ENCODE peak calls at places on chromosomes 7 and 10, in eight cellular contexts. W, E, M, H, T, P, N and U are unnamed samples.
A peak's percentile ranks its signal among the peaks of the same experiment; 100 is the strongest.

GRCh38 chr10:37854606-37855005 is 2.8 kb downstream of the ZNF248 start:
- DNase-seq in M (no peak), H (peak; percentile 64), P (no peak), N (no peak), E (no peak), T (no peak), W (no peak), U (no peak)

GRCh38 chr7:112205348-112206237 is 606 bp downstream of the DOCK4 start:
- DNase-seq in N (peak; percentile 64), M (peak; percentile 71), E (peak; percentile 71), T (peak; percentile 78), P (no peak), H (peak; percentile 67), W (peak; percentile 65), U (peak; percentile 78)

GRCh38 chr7:5766321-5766761 is 15.1 kb downstream of the RNF216 start:
- DNase-seq in E (no peak), W (no peak), H (peak; percentile 54), M (no peak), T (peak; percentile 21), N (no peak), P (no peak), U (peak; percentile 52)

GRCh38 chr10:102311025-102311420 is 65.7 kb downstream of the GBF1 start:
- DNase-seq in T (no peak), E (no peak), P (no peak), H (no peak), W (peak; percentile 28), M (no peak), N (no peak), U (peak; percentile 33)

GRCh38 chr10:33145451-33146188 is 187.6 kb upstream of the ITGB1 start:
- DNase-seq in P (no peak), M (no peak), E (no peak), H (no peak), N (no peak), T (peak; percentile 47), W (peak; percentile 64), U (no peak)

GRCh38 chr7:116598278-116598677 is 73.4 kb downstream of the CAV1 start:
- DNase-seq in M (no peak), P (no peak), W (no peak), E (no peak), T (no peak), N (no peak), H (no peak), U (no peak)

GRCh38 chr7:151608031-151608551 is 88.4 kb upstream of the RHEB start:
- DNase-seq in T (no peak), P (no peak), E (peak; percentile 73), M (no peak), H (no peak), N (no peak), W (peak; percentile 73), U (no peak)

GRCh38 chr7:151586531-151587270 is 67.0 kb upstream of the RHEB start:
- DNase-seq in W (no peak), H (no peak), T (no peak), N (no peak), P (no peak), E (no peak), M (no peak), U (no peak)

GRCh38 chr7:150351587-150352194 is 10.3 kb upstream of the RARRES2 start:
- DNase-seq in W (no peak), N (no peak), H (no peak), P (no peak), E (no peak), M (no peak), T (no peak), U (peak; percentile 41)

GRCh38 chr7:21642422-21642821 is 99.6 kb downstream of the DNAH11 start:
- DNase-seq in T (peak; percentile 19), E (no peak), P (no peak), H (no peak), N (no peak), M (no peak), W (no peak), U (peak; percentile 7)

GRCh38 chr7:138887085-138887705 is 89.2 kb upstream of the ATP6V0A4 start:
- DNase-seq in P (no peak), T (no peak), M (no peak), W (no peak), N (no peak), H (no peak), E (no peak), U (no peak)

GRCh38 chr7:39978252-39978934 is 28.3 kb downstream of the CDK13 start:
- DNase-seq in W (no peak), N (no peak), T (no peak), P (no peak), E (no peak), M (no peak), H (no peak), U (no peak)

GRCh38 chr7:22640269-22640668 is 86.7 kb upstream of the IL6 start:
- DNase-seq in W (no peak), M (no peak), H (no peak), N (no peak), T (no peak), E (no peak), P (no peak), U (no peak)

GRCh38 chr10:21943633-21944265 is 59.8 kb downstream of the DNAJC1 start:
- DNase-seq in N (no peak), P (no peak), W (no peak), H (no peak), M (no peak), T (peak; percentile 54), E (no peak), U (peak; percentile 89)

GRCh38 chr10:79440281-79440680 is 5.1 kb downstream of the ZCCHC24 start:
- DNase-seq in T (no peak), N (no peak), W (no peak), H (no peak), M (peak; percentile 7), P (no peak), E (no peak), U (no peak)
- H3K4me3 ChIP-seq in T (no peak overlapping the region), N (no peak overlapping the region), W (no peak overlapping the region), H (no peak overlapping the region), M (no peak overlapping the region), P (no peak overlapping the region), E (no peak overlapping the region), U (no peak overlapping the region)

DNA sequence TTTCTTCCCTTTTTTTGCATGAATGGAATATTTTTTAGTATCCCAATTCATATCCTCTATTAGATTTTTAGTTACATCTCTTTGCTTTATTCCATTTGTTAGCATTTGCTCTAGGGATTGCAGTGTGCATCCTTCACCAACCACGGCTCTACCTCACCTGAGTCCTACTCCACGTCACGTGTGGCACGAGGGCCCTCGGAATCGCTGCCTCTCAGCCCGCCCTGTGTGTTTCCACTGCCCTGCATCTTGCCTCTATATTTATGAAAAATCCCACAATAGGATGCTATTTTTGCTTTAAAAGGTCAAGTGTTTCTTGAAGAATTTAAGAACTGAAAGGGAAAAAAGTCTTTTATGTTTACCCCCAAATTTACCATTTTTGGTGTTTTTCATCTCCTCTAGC is 41.0 kb downstream of the CFAP46 start:
- DNase-seq in T (no peak), H (no peak), M (no peak), P (no peak), N (no peak), W (no peak), E (no peak), U (no peak)
- TF ChIP-seq CTCF in T (no peak), H (no peak), M (no peak), P (no peak), N (no peak), W (no peak), E (no peak), U (no peak)

DNA sequence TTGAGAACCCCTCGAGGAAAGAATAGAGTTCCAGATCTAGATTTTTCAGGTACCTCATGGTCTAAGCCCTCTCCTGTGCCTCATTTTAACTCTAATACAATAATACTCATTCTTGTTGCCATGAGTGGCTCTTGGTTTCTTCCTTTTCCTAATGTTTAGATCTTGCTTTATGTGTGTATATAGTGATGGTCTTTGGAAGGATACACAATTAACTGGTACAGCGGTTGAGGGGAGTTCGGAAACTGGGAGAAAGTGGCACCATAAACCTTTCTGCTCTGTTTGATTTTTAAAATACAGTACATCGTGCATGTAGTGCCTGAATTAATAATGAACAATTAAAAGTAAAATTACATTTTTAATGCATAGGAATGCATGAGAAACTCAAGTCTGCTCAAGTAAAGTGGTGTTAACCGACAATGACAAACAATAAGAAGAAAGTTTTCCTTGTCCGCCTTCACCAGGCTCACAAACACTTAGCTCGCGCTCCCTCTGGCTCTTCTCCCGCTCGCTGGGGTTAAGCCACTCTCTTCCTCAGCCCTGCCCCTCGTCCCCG is 386 bp upstream of the EIF4EBP2 start:
- DNase-seq in N (no peak), T (no peak), P (no peak), E (no peak), H (no peak), M (no peak), W (no peak), U (no peak)
- H3K4me3 ChIP-seq in N (peak overlapping the region; percentile 98), T (peak overlapping the region; percentile 94), P (peak overlapping the region; percentile 80), E (peak overlapping the region; percentile 22), H (peak overlapping the region; percentile 11), M (peak overlapping the region; percentile 100), W (peak overlapping the region; percentile 23), U (peak overlapping the region; percentile 40)

GRCh38 chr10:119253433-119254174 is 46.2 kb downstream of the GRK5 start:
- DNase-seq in W (peak; percentile 69), E (peak; percentile 88), P (no peak), M (peak; percentile 90), T (peak; percentile 95), H (peak; percentile 95), N (peak; percentile 68), U (peak; percentile 99)
- TF ChIP-seq CTCF in W (no peak), E (peak; percentile 6), P (no peak), M (peak; percentile 19), T (no peak), H (peak; percentile 13), N (no peak), U (peak; percentile 33)